ENCODE peak calls at places on chromosome 2, in nine cellular contexts. D, O, M, X, Z, R, G, F and Y are unnamed samples.

GRCh38 chr2:11330457-11331142 is 13.8 kb downstream of the ROCK2 start:
- DNase-seq in X (peak), M (no peak), F (no peak), G (no peak), R (peak), Z (no peak), D (no peak), O (no peak), Y (no peak)

GRCh38 chr2:26605969-26606846 is 35.0 kb downstream of the CIB4 start:
- DNase-seq in O (peak), X (peak), F (no peak), G (no peak), D (no peak), M (no peak), R (no peak), Z (no peak), Y (no peak)

GRCh38 chr2:53744395-53745065 is 23.1 kb upstream of the CHAC2 start:
- DNase-seq in R (no peak), X (peak), Z (no peak), M (no peak), F (no peak), D (peak), G (no peak), O (no peak), Y (no peak)

GRCh38 chr2:50335852-50336251 is 696.1 kb downstream of the NRXN1 start:
- DNase-seq in Z (no peak), O (no peak), F (no peak), D (no peak), X (no peak), G (no peak), R (no peak), M (no peak), Y (no peak)

GRCh38 chr2:11777066-11777782 is 30.8 kb downstream of the LPIN1 start:
- DNase-seq in X (no peak), F (no peak), G (no peak), Z (no peak), O (no peak), M (peak), R (no peak), D (no peak), Y (no peak)

GRCh38 chr2:67650292-67651133 is 253.4 kb downstream of the ETAA1 start:
- DNase-seq in R (peak), Z (peak), M (peak), X (peak), D (peak), F (peak), G (no peak), O (peak), Y (peak)

GRCh38 chr2:3076848-3077735 is 300.5 kb downstream of the EIPR1 start:
- DNase-seq in R (no peak), X (no peak), D (no peak), F (no peak), O (no peak), G (no peak), M (no peak), Z (no peak), Y (no peak)

GRCh38 chr2:28274911-28275685 is 117.6 kb upstream of the FOSL2 start:
- DNase-seq in Z (peak), D (peak), X (peak), M (peak), R (peak), G (no peak), F (no peak), O (no peak), Y (no peak)

GRCh38 chr2:15561574-15562344 is 625 bp upstream of the NBAS start:
- DNase-seq in Z (peak), O (peak), M (peak), D (peak), R (peak), G (peak), X (peak), F (no peak), Y (no peak)

GRCh38 chr2:70962211-70962884 is 16.1 kb upstream of the ANKRD53 start:
- DNase-seq in D (no peak), M (peak), X (no peak), R (no peak), G (no peak), Z (peak), O (peak), F (peak), Y (no peak)

GRCh38 chr2:39778775-39779751 is at the start of gene THUMPD2:
- DNase-seq in M (peak), O (peak), F (peak), Z (peak), R (peak), D (peak), G (peak), X (peak), Y (no peak)

GRCh38 chr2:25309402-25309801 is 32.3 kb downstream of the DNMT3A start:
- DNase-seq in M (peak), G (peak), O (no peak), F (no peak), Z (peak), X (peak), R (peak), D (peak), Y (peak)

GRCh38 chr2:176140130-176140519 is 10.6 kb downstream of the HOXD8 start:
- DNase-seq in O (no peak), R (no peak), X (peak), F (no peak), M (no peak), D (no peak), G (no peak), Z (no peak), Y (no peak)

GRCh38 chr2:236302555-236302954 is 38.3 kb upstream of the ASB18 start:
- DNase-seq in D (no peak), X (no peak), Z (no peak), F (no peak), R (no peak), O (no peak), G (no peak), M (no peak), Y (no peak)

GRCh38 chr2:236354056-236354940 is 90.1 kb upstream of the ASB18 start:
- DNase-seq in Z (no peak), M (no peak), G (no peak), O (no peak), F (no peak), R (no peak), X (no peak), D (no peak), Y (no peak)

GRCh38 chr2:30237346-30238142 is 6.2 kb downstream of the LBH start:
- DNase-seq in O (no peak), M (no peak), D (no peak), X (peak), Z (no peak), F (no peak), G (no peak), R (no peak), Y (no peak)

GRCh38 chr2:46187112-46187618 is 110.0 kb upstream of the EPAS1 start:
- DNase-seq in Z (no peak), O (no peak), F (peak), M (no peak), R (peak), X (peak), G (no peak), D (peak), Y (peak)

GRCh38 chr2:207073791-207074678 is 91.7 kb downstream of the KLF7 start:
- DNase-seq in X (peak), D (peak), Z (no peak), G (peak), R (no peak), F (no peak), M (no peak), O (no peak), Y (peak)

GRCh38 chr2:28102455-28102874 is 211.9 kb downstream of the BABAM2 start:
- DNase-seq in R (peak), G (no peak), X (peak), M (no peak), Z (no peak), O (no peak), F (no peak), D (no peak), Y (no peak)

GRCh38 chr2:96342085-96342484 is 6.5 kb downstream of the NCAPH start:
- DNase-seq in F (no peak), O (no peak), M (peak), D (peak), G (no peak), X (peak), Z (no peak), R (peak), Y (no peak)

GRCh38 chr2:213475433-213475832 is 191.2 kb downstream of the SPAG16 start:
- DNase-seq in D (no peak), M (no peak), O (no peak), X (peak), R (no peak), Z (no peak), F (no peak), G (no peak), Y (peak)

GRCh38 chr2:19038096-19039015 is 320.1 kb downstream of the OSR1 start:
- DNase-seq in O (no peak), M (no peak), R (peak), Z (no peak), D (peak), X (peak), F (no peak), G (no peak), Y (no peak)

GRCh38 chr2:213065583-213066444 is 85.6 kb downstream of the IKZF2 start:
- DNase-seq in F (peak), G (peak), X (peak), O (peak), Z (peak), D (no peak), M (peak), R (peak), Y (peak)

GRCh38 chr2:100882645-100883613 is 63.0 kb downstream of the NPAS2 start:
- DNase-seq in R (peak), Z (no peak), F (peak), X (no peak), D (peak), O (peak), G (no peak), M (peak), Y (no peak)

GRCh38 chr2:179170897-179171296 is 93.7 kb downstream of the SESTD1 start:
- DNase-seq in D (no peak), G (no peak), X (no peak), Z (no peak), M (no peak), F (no peak), R (no peak), O (no peak), Y (no peak)

GRCh38 chr2:86622409-86622877 is 1.2 kb downstream of the RNF103 start:
- DNase-seq in Z (peak), M (peak), G (peak), D (peak), O (peak), R (peak), F (peak), X (peak), Y (no peak)

GRCh38 chr2:149690825-149691224 is 103.2 kb upstream of the MMADHC start:
- DNase-seq in F (no peak), Z (no peak), D (no peak), O (no peak), X (no peak), G (no peak), R (peak), M (no peak), Y (no peak)

GRCh38 chr2:71064754-71065621 is 3.5 kb upstream of the NAGK start:
- DNase-seq in D (no peak), F (no peak), X (peak), R (peak), G (no peak), M (no peak), Z (no peak), O (no peak), Y (no peak)

GRCh38 chr2:11571170-11571569 is 37.3 kb downstream of the GREB1 start:
- DNase-seq in F (peak), D (peak), R (no peak), Z (no peak), G (no peak), O (no peak), X (no peak), M (no peak), Y (no peak)

GRCh38 chr2:136362676-136363390 is 244.9 kb upstream of the CXCR4 start:
- DNase-seq in M (no peak), R (no peak), Z (no peak), F (no peak), D (no peak), O (no peak), X (no peak), G (no peak), Y (no peak)

GRCh38 chr2:217935901-217936684 is 66.7 kb downstream of the TNS1 start:
- DNase-seq in D (no peak), Z (no peak), F (no peak), M (no peak), R (peak), X (peak), G (no peak), O (no peak), Y (no peak)

GRCh38 chr2:238127165-238128060 is 11.1 kb upstream of the KLHL30 start:
- DNase-seq in Z (peak), R (peak), X (peak), O (no peak), G (no peak), M (no peak), F (no peak), D (no peak), Y (no peak)

GRCh38 chr2:194128810-194129209 is 1528.2 kb upstream of the SLC39A10 start:
- DNase-seq in X (no peak), M (no peak), F (no peak), R (no peak), O (no peak), Z (no peak), D (no peak), G (no peak), Y (no peak)

GRCh38 chr2:222470802-222471468 is 46.6 kb downstream of the SGPP2 start:
- DNase-seq in X (no peak), M (no peak), G (no peak), R (no peak), O (no peak), Z (peak), F (no peak), D (no peak), Y (no peak)

GRCh38 chr2:127844973-127845372 is 13.0 kb downstream of the POLR2D start:
- DNase-seq in X (no peak), M (no peak), F (no peak), O (no peak), Z (no peak), R (no peak), D (no peak), G (no peak), Y (no peak)

GRCh38 chr2:27795868-27796277 is 24.4 kb downstream of the MRPL33 start:
- DNase-seq in Z (no peak), X (peak), G (no peak), R (peak), M (no peak), F (no peak), O (no peak), D (no peak), Y (no peak)

GRCh38 chr2:182355815-182356214 is 71.0 kb downstream of the PDE1A start:
- DNase-seq in G (no peak), M (no peak), R (peak), D (no peak), F (no peak), Z (no peak), X (no peak), O (no peak), Y (no peak)

DNA sequence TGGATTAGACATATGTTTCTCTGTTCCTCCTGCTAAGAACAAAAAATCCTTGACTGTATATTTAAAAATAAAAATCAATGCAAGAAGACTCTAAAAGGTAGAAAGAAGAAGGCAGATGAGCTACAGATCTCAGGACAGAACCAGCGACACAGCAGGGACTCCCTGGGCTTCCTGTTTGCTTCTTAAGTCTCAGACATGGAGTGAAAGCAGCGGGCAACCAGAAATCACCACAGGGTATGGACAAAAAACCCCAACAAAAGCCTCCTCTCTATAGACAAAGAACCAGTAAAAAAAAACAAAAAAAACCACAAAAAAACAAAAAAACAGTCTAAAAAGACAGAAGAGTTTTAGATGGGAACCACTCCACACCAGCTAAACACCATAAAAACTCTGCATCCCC is 971.0 kb upstream of the GYPC start:
- DNase-seq in X (no peak), O (no peak), F (no peak), G (no peak), Z (no peak), M (no peak), D (no peak), R (no peak), Y (no peak)
- H3K4me3 ChIP-seq in X (no peak), O (no peak), F (no peak), G (no peak), Z (no peak), M (no peak), D (no peak), R (no peak), Y (no peak)

DNA sequence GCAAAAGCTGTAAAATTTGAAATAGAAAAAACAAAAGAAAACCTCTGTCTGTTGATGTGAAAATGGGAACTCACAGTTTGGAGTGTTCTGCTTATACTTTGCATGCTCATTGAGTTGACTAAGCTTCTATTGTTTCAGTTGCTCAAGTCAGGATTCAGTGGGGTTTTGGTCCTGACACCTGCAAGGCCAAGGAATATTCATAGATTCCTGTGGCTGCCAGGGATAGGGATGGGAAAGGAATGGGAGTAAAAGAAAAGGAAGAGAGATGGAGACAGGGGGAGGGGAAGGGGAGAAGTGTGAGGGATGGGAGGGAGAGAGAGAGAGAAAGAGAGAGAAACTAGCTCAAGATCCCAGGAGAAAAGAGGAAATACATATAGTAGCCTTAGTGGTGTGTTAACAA is 1.3 kb downstream of the CPS1 start:
- DNase-seq in M (no peak), X (no peak), O (no peak), D (no peak), F (no peak), Z (peak), G (no peak), R (peak), Y (no peak)
- H3K4me3 ChIP-seq in M (no peak), X (no peak), O (no peak), D (no peak), F (no peak), Z (no peak), G (no peak), R (no peak), Y (no peak)

GRCh38 chr2:105397959-105398521 is 811 bp downstream of the FHL2 start:
- DNase-seq in F (no peak), X (peak), M (no peak), G (no peak), R (peak), D (no peak), Z (no peak), O (no peak), Y (no peak)
- H3K4me3 ChIP-seq in F (peak), X (peak), M (peak), G (peak), R (peak), D (peak), Z (peak), O (no peak), Y (peak)

DNA sequence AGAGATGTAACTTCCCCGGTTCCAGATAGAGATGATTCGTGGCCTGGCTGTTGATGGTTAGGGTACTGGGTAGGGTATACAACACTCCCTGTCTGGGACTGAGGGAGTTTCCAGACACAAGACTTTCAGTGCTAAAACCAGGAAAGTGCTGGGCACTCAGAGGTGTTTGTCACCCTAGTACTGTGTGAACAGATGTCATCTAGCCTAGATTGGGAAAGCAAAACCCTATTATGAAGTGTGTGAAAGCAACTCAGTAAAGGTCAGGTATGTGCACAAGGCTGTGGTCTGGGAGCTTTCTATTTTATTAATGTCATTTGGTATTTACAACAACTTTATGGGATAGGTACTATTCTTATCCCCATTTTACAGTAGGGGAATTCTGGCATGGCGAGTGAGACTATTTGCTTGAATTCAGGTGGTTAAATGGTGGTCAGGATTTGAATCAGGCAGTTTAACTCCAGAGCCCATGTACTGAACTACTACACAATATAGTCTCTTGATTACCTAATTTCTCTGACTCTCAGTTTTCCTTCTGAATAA is 2.6 kb downstream of the BZW1 start:
- DNase-seq in M (no peak), D (no peak), G (no peak), F (no peak), O (no peak), R (no peak), Z (no peak), X (peak), Y (no peak)
- H3K4me3 ChIP-seq in M (no peak), D (peak), G (no peak), F (no peak), O (no peak), R (peak), Z (no peak), X (peak), Y (no peak)

GRCh38 chr2:177165731-177166711 is 46.6 kb upstream of the HNRNPA3 start:
- DNase-seq in O (no peak), G (peak), M (peak), Z (no peak), F (no peak), D (peak), X (peak), R (peak), Y (no peak)
- H3K4me3 ChIP-seq in O (no peak), G (peak), M (peak), Z (no peak), F (no peak), D (peak), X (peak), R (peak), Y (no peak)

GRCh38 chr2:102141011-102141914 is 1.3 kb upstream of the IL1R1 start:
- DNase-seq in M (peak), Z (peak), F (no peak), X (peak), O (no peak), R (peak), G (no peak), D (no peak), Y (no peak)
- H3K4me3 ChIP-seq in M (peak), Z (no peak), F (peak), X (peak), O (no peak), R (peak), G (no peak), D (no peak), Y (no peak)

GRCh38 chr2:229714736-229715541 is 584 bp upstream of the DNER start:
- DNase-seq in X (peak), M (peak), F (peak), O (peak), R (peak), G (no peak), D (peak), Z (peak), Y (no peak)
- H3K4me3 ChIP-seq in X (peak), M (peak), F (peak), O (no peak), R (peak), G (no peak), D (peak), Z (peak), Y (peak)

GRCh38 chr2:162245051-162245450 is 1.8 kb upstream of the FAP start:
- DNase-seq in D (no peak), M (no peak), R (peak), X (peak), Z (no peak), O (no peak), F (no peak), G (no peak), Y (no peak)

GRCh38 chr2:162241571-162241970 is 1.7 kb downstream of the FAP start:
- DNase-seq in D (no peak), R (no peak), G (no peak), F (no peak), O (no peak), M (no peak), X (no peak), Z (no peak), Y (no peak)

GRCh38 chr2:162242586-162243304 is 500 bp downstream of the FAP start:
- DNase-seq in F (no peak), Z (no peak), G (no peak), D (no peak), M (peak), O (no peak), X (peak), R (peak), Y (no peak)

GRCh38 chr2:162244559-162245031 is 1.4 kb upstream of the FAP start:
- DNase-seq in R (peak), D (peak), X (peak), G (no peak), Z (no peak), O (no peak), F (no peak), M (peak), Y (no peak)

GRCh38 chr2:162243305-162243693 is at the start of gene FAP:
- DNase-seq in Z (no peak), O (no peak), D (no peak), G (no peak), R (peak), M (peak), F (no peak), X (peak), Y (no peak)
- H3K4me3 ChIP-seq in Z (no peak), O (no peak), D (no peak), G (no peak), R (peak), M (peak), F (no peak), X (peak), Y (no peak)

DNA sequence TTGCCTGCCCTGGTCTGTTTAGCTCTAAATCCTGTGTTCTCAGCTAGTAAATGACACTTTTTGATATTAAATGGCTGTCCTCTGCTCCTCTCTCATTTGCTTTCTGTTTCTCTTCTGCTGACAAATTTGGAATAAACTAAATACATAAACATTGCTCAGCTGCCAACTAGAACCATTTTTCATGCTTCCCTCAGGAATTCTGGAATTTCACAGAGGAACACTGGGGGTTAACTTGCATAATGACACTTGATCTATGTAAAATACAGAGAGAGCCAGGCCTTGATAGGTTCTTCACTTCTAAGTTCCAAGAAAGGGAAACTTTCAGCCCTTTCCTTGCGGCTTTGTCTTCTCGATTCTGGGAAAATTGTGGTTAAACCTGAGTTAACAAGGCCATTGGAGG is 450.6 kb upstream of the ST6GAL2 start:
- DNase-seq in F (no peak), Z (no peak), R (no peak), G (no peak), D (no peak), X (no peak), M (no peak), O (no peak), Y (no peak)
- H3K4me3 ChIP-seq in F (no peak), Z (no peak), R (no peak), G (no peak), D (no peak), X (no peak), M (no peak), O (no peak), Y (no peak)